ENCODE peak calls at places on chromosomes 5 and 9, in four cellular contexts. C, T, F and A are unnamed samples.

GRCh38 chr9:107478805-107479204 is 10.8 kb downstream of the KLF4 start:
- DNase-seq in C (no peak), T (no peak), F (no peak), A (no peak)

GRCh38 chr5:55220433-55221185 is 6.5 kb downstream of the MCIDAS start:
- DNase-seq in C (peak; percentile 24), T (no peak), F (no peak), A (peak; percentile 50)

GRCh38 chr9:35712762-35713400 is 19.1 kb downstream of the TLN1 start:
- DNase-seq in C (no peak), T (no peak), F (no peak), A (no peak)

GRCh38 chr5:40442346-40442745 is 237.4 kb upstream of the PTGER4 start:
- DNase-seq in C (no peak), T (no peak), F (no peak), A (no peak)

GRCh38 chr5:118628672-118629354 is 359.5 kb downstream of the DTWD2 start:
- DNase-seq in C (no peak), T (no peak), F (no peak), A (no peak)

GRCh38 chr5:64147849-64148441 is 17.7 kb upstream of the RNF180 start:
- DNase-seq in C (peak; percentile 67), T (no peak), F (peak; percentile 69), A (peak; percentile 26)

GRCh38 chr5:141382469-141383294 is at the start of gene PCDHGA7:
- DNase-seq in C (peak; percentile 38), T (no peak), F (no peak), A (no peak)

GRCh38 chr5:142674438-142675210 is 11.3 kb downstream of the FGF1 start:
- DNase-seq in C (peak; percentile 82), T (no peak), F (no peak), A (peak; percentile 84)

GRCh38 chr9:89478821-89479668 is 18.9 kb downstream of the SEMA4D start:
- DNase-seq in C (no peak), T (no peak), F (no peak), A (no peak)

GRCh38 chr5:83035373-83036170 is 41.6 kb downstream of the TMEM167A start:
- DNase-seq in C (no peak), T (no peak), F (no peak), A (peak; percentile 53)

GRCh38 chr9:70315389-70315788 is 56.6 kb downstream of the SMC5 start:
- DNase-seq in C (peak; percentile 12), T (no peak), F (no peak), A (no peak)

DNA sequence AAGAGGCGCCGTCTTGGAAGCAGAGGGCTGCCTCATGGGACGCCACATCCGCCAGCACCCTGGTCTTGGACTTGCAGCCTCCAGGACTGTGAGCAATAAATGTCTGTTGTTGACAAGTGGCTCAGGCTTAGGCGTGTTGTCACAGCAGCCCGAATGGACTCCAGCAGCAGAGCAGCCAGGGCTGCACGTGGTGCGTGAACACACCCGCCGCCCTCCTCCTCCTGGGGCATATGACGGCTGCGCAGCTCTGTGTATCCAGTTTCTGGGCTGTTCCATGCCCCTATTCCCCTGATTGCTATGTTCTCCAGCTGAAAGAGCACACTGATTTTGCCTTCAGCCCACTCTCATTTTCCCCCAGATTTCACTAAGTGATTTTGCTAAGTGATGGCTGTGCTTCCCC is 36.0 kb upstream of the CLPTM1L start:
- DNase-seq in C (no peak), T (no peak), F (no peak), A (no peak)
- H3K27me3 ChIP-seq in C (peaks cover 38% of the 10 kb centered on the region), T (peaks cover 72% of the 10 kb centered on the region), F (no peaks in the 10 kb centered on the region), A (peaks cover 18% of the 10 kb centered on the region)

GRCh38 chr9:124673063-124673462 is 98.0 kb downstream of the NR6A1 start:
- DNase-seq in C (no peak), T (no peak), F (no peak), A (no peak)

GRCh38 chr9:124671861-124672260 is 99.2 kb downstream of the NR6A1 start:
- DNase-seq in C (no peak), T (no peak), F (no peak), A (no peak)

GRCh38 chr9:124676159-124676551 is 95.0 kb downstream of the NR6A1 start:
- DNase-seq in C (peak; percentile 40), T (no peak), F (no peak), A (peak; percentile 66)

GRCh38 chr9:124675261-124676158 is 95.6 kb downstream of the NR6A1 start:
- DNase-seq in C (no peak), T (no peak), F (no peak), A (peak; percentile 7)

GRCh38 chr9:124674651-124675050 is 96.5 kb downstream of the NR6A1 start:
- DNase-seq in C (no peak), T (no peak), F (no peak), A (no peak)
- H3K9me3 ChIP-seq in C (no peaks in the 10 kb centered on the region), T (no peaks in the 10 kb centered on the region), F (no peaks in the 10 kb centered on the region), A (no peaks in the 10 kb centered on the region)

GRCh38 chr9:33867747-33868429 is 50.9 kb downstream of the UBE2R2 start:
- DNase-seq in C (no peak), T (no peak), F (no peak), A (no peak)
- H3K4me3 ChIP-seq in C (no peak overlapping the region), T (no peak overlapping the region), F (no peak overlapping the region), A (no peak overlapping the region)

GRCh38 chr5:34673463-34674125 is 17.5 kb downstream of the RAI14 start:
- DNase-seq in C (no peak), T (no peak), F (no peak), A (peak; percentile 29)
- H3K27me3 ChIP-seq in C (no peaks in the 10 kb centered on the region), T (no peaks in the 10 kb centered on the region), F (no peaks in the 10 kb centered on the region), A (no peaks in the 10 kb centered on the region)

DNA sequence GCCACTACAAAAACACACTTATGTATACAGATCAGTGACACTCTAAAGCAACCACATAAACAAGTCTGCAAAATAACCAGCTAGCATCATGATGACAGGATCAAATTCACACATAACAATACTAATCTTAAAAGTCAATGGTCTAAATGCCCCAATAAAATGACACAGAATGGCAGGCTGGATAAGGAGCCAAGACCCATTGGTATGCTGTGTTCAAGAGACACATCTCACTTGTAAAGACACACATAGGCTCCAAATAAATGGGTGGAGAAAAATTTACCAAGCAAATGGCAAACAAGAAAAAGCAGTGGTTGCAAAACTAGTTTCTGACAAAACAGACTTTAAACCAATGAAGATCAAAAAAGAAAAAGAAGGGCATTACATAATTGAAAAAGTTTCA is 26.0 kb downstream of the GAPT start:
- DNase-seq in C (no peak), T (no peak), F (no peak), A (no peak)
- H3K9me3 ChIP-seq in C (no peaks in the 10 kb centered on the region), T (no peaks in the 10 kb centered on the region), F (no peaks in the 10 kb centered on the region), A (peaks cover 12% of the 10 kb centered on the region)

GRCh38 chr5:73118331-73119011 is 1.9 kb upstream of the TMEM171 start:
- DNase-seq in C (no peak), T (no peak), F (no peak), A (no peak)

GRCh38 chr5:73119492-73120157 is 750 bp upstream of the TMEM171 start:
- DNase-seq in C (peak; percentile 25), T (no peak), F (no peak), A (no peak)

GRCh38 chr5:73122875-73123810 is 2.8 kb downstream of the TMEM171 start:
- DNase-seq in C (peak; percentile 83), T (no peak), F (no peak), A (no peak)

GRCh38 chr5:73120222-73121108 is at the start of gene TMEM171:
- DNase-seq in C (peak; percentile 47), T (no peak), F (no peak), A (peak; percentile 71)

GRCh38 chr5:73121109-73121443 is 701 bp downstream of the TMEM171 start:
- DNase-seq in C (peak; percentile 24), T (no peak), F (no peak), A (no peak)
- H3K4me3 ChIP-seq in C (peak overlapping the region; percentile 49), T (peak overlapping the region; percentile 40), F (no peak overlapping the region), A (peak overlapping the region; percentile 52)

DNA sequence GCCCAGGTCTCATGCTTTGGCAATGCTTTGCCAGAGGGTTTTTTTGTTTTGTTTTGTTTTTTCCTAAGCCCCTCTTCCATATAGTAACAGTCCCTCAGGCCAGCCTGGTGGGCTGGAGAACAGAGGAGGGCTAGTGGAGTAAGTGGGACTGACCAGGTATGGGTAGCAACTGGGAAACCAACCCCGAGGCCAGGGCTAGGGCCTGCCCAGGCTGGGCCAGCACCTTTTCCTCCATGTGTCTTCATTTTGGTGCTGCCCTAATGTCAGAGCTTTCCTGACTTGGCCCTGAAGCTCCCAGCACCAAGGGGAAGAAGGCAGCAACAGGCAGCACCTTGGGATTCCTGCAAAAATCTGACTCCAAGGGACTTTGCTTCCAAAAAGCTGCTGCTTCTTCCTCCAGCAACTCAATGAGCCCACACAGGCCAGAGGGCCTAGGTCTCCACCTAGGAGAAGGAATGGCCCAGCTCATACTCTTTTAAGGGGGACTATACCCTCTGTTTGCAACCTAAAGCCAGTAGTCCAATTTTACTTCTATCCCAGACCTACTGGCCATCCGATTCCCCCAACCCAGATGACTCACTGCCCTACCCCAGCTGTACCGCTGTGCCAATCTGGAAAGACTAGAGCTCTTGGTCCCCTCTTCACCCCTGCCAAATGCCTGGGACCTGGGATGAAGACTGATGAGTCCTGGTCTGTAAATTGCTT is 105.1 kb downstream of the PSD2 start:
- DNase-seq in C (no peak), T (no peak), F (no peak), A (no peak)
- H3K27me3 ChIP-seq in C (peaks cover 21% of the 10 kb centered on the region), T (peaks cover 46% of the 10 kb centered on the region), F (no peaks in the 10 kb centered on the region), A (peaks cover 4% of the 10 kb centered on the region)